ENCODE peak calls at places on chromosomes 11 and 22, in nine cellular contexts. U, A, T, E, R, K, X, P and C are unnamed samples. For H3K27me3 and H3K4me1, the result is how much of the 10 kb centered on the place peaks cover.

GRCh38 chr22:42074153-42074750 is at the start of gene PHETA2:
- DNase-seq in U (peak), A (peak), T (no peak), E (peak), R (peak), K (peak), X (no peak), P (peak), C (no peak)

GRCh38 chr11:70501026-70501901 is 102.9 kb downstream of the CTTN start:
- DNase-seq in U (peak), A (no peak), T (no peak), E (no peak), R (no peak), K (no peak), X (no peak), P (no peak), C (no peak)

GRCh38 chr11:90133560-90134145 is 810 bp upstream of the NAALAD2 start:
- DNase-seq in U (no peak), A (no peak), T (no peak), E (no peak), R (no peak), K (no peak), X (no peak), P (no peak), C (no peak)

GRCh38 chr11:22192642-22193347 is at the start of gene ANO5:
- DNase-seq in U (peak), A (peak), T (peak), E (peak), R (peak), K (no peak), X (peak), P (peak), C (peak)

GRCh38 chr22:31537019-31537535 is 40.7 kb downstream of the SFI1 start:
- DNase-seq in U (no peak), A (no peak), T (no peak), E (peak), R (no peak), K (no peak), X (no peak), P (no peak), C (no peak)

GRCh38 chr11:61011950-61012830 is 40.7 kb downstream of the CD6 start:
- DNase-seq in U (no peak), A (no peak), T (peak), E (no peak), R (no peak), K (no peak), X (no peak), P (no peak), C (no peak)

GRCh38 chr22:48276933-48277867 is 1514.8 kb downstream of the TBC1D22A start:
- DNase-seq in U (no peak), A (no peak), T (no peak), E (no peak), R (no peak), K (no peak), X (no peak), P (no peak), C (peak)

GRCh38 chr11:117146521-117146920 is 2.4 kb downstream of the PAFAH1B2 start:
- DNase-seq in U (no peak), A (peak), T (peak), E (no peak), R (no peak), K (peak), X (no peak), P (no peak), C (no peak)

GRCh38 chr11:133134561-133135173 is 397.6 kb downstream of the OPCML start:
- DNase-seq in U (peak), A (peak), T (peak), E (peak), R (no peak), K (peak), X (peak), P (no peak), C (peak)

GRCh38 chr22:28855355-28856094 is 27.8 kb upstream of the ZNRF3 start:
- DNase-seq in U (no peak), A (peak), T (peak), E (peak), R (no peak), K (peak), X (peak), P (peak), C (peak)

GRCh38 chr11:114447892-114448291 is 8.6 kb downstream of the REXO2 start:
- DNase-seq in U (no peak), A (no peak), T (peak), E (no peak), R (no peak), K (peak), X (no peak), P (no peak), C (no peak)

GRCh38 chr11:8267831-8268529 is 4.3 kb upstream of the LMO1 start:
- DNase-seq in U (no peak), A (peak), T (no peak), E (peak), R (peak), K (no peak), X (no peak), P (peak), C (no peak)

GRCh38 chr22:28172948-28173360 is 253.9 kb upstream of the PITPNB start:
- DNase-seq in U (no peak), A (no peak), T (no peak), E (no peak), R (no peak), K (no peak), X (no peak), P (no peak), C (no peak)

GRCh38 chr11:1564535-1565172 is 7.4 kb downstream of the DUSP8 start:
- DNase-seq in U (peak), A (peak), T (peak), E (peak), R (peak), K (peak), X (peak), P (peak), C (peak)

GRCh38 chr11:17985517-17985916 is 27.3 kb downstream of the SERGEF start:
- DNase-seq in U (no peak), A (no peak), T (peak), E (peak), R (no peak), K (no peak), X (no peak), P (no peak), C (no peak)

GRCh38 chr22:41447435-41448188 is 1.0 kb upstream of the TOB2 start:
- DNase-seq in U (peak), A (peak), T (peak), E (peak), R (peak), K (peak), X (peak), P (peak), C (peak)

GRCh38 chr22:25629613-25630012 is 65.1 kb downstream of the GRK3 start:
- DNase-seq in U (no peak), A (no peak), T (no peak), E (no peak), R (no peak), K (no peak), X (no peak), P (no peak), C (no peak)

GRCh38 chr11:116993599-116993998 is 104.6 kb downstream of the SIK3 start:
- DNase-seq in U (no peak), A (no peak), T (peak), E (no peak), R (no peak), K (peak), X (peak), P (no peak), C (no peak)

GRCh38 chr22:37162221-37163095 is 12.7 kb upstream of the IL2RB start:
- DNase-seq in U (peak), A (no peak), T (no peak), E (no peak), R (no peak), K (no peak), X (no peak), P (no peak), C (no peak)

GRCh38 chr22:35393116-35394010 is 6.6 kb upstream of the MCM5 start:
- DNase-seq in U (no peak), A (peak), T (no peak), E (no peak), R (no peak), K (no peak), X (no peak), P (no peak), C (no peak)

GRCh38 chr11:84817998-84818397 is 809.1 kb downstream of the DLG2 start:
- DNase-seq in U (no peak), A (no peak), T (peak), E (no peak), R (no peak), K (peak), X (no peak), P (no peak), C (no peak)

GRCh38 chr11:32312865-32313403 is 122.4 kb downstream of the WT1 start:
- DNase-seq in U (no peak), A (peak), T (peak), E (peak), R (no peak), K (peak), X (no peak), P (peak), C (peak)

GRCh38 chr11:12864316-12865156 is 144.6 kb upstream of the RASSF10 start:
- DNase-seq in U (no peak), A (peak), T (peak), E (peak), R (peak), K (peak), X (peak), P (no peak), C (no peak)

GRCh38 chr11:35529971-35530495 is 4.6 kb upstream of the PAMR1 start:
- DNase-seq in U (no peak), A (no peak), T (peak), E (no peak), R (no peak), K (peak), X (no peak), P (peak), C (no peak)

GRCh38 chr11:2883717-2884423 is 1.7 kb downstream of the CDKN1C start:
- DNase-seq in U (peak), A (peak), T (no peak), E (peak), R (peak), K (peak), X (no peak), P (no peak), C (no peak)

GRCh38 chr11:23405350-23405937 is 545.2 kb upstream of the CCDC179 start:
- DNase-seq in U (peak), A (no peak), T (no peak), E (no peak), R (no peak), K (no peak), X (no peak), P (no peak), C (no peak)

GRCh38 chr11:45282070-45282469 is 4.1 kb downstream of the SYT13 start:
- DNase-seq in U (no peak), A (no peak), T (no peak), E (peak), R (no peak), K (no peak), X (no peak), P (no peak), C (no peak)

GRCh38 chr11:45278721-45279120 is 7.4 kb downstream of the SYT13 start:
- DNase-seq in U (no peak), A (no peak), T (no peak), E (no peak), R (no peak), K (no peak), X (no peak), P (no peak), C (no peak)

GRCh38 chr11:45275823-45276222 is 10.3 kb downstream of the SYT13 start:
- DNase-seq in U (no peak), A (no peak), T (no peak), E (no peak), R (no peak), K (peak), X (no peak), P (no peak), C (no peak)

GRCh38 chr11:45279645-45280044 is 6.5 kb downstream of the SYT13 start:
- DNase-seq in U (no peak), A (no peak), T (no peak), E (no peak), R (no peak), K (no peak), X (no peak), P (no peak), C (no peak)

DNA sequence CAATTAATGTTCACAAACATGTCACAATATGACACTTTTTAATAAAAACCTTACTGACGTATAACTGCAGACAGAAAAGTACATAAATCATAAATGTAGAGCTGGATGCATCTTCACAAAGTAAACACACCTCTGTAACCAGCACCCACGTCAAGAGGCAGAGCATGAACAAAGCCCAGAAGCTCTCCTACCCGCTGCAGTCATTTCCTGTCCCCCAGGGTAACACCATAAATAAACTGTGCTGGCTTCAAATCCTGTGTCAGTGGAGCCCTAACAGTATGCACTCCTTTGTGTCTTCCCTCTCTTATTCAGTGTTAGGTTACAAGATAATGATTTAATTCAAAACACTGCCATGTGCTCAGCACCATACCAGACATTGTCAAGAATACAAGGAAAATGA is 5.7 kb downstream of the SYT13 start:
- DNase-seq in U (no peak), A (no peak), T (no peak), E (no peak), R (no peak), K (no peak), X (no peak), P (no peak), C (no peak)
- H3K27me3 ChIP-seq in U (under half), A (under half), T (under half), E (under half), R (under half), K (under half), X (under half), P (under half), C (under half)

GRCh38 chr11:47308050-47308823 is 38.3 kb downstream of the MADD start:
- DNase-seq in U (no peak), A (peak), T (no peak), E (no peak), R (no peak), K (no peak), X (peak), P (no peak), C (no peak)
- H3K4me1 ChIP-seq in U (under half), A (under half), T (under half), E (under half), R (under half), K (under half), X (under half), P (under half), C (under half)

GRCh38 chr11:83069441-83070043 is 2.2 kb downstream of the RAB30 start:
- DNase-seq in U (no peak), A (no peak), T (no peak), E (no peak), R (no peak), K (no peak), X (no peak), P (no peak), C (no peak)
- H3K4me3 ChIP-seq in U (peak), A (peak), T (peak), E (no peak), R (peak), K (peak), X (no peak), P (peak), C (peak)

GRCh38 chr11:284081-285020 is 4.6 kb upstream of the PGGHG start:
- DNase-seq in U (peak), A (peak), T (no peak), E (no peak), R (peak), K (no peak), X (no peak), P (peak), C (no peak)

GRCh38 chr11:283405-284080 is 5.3 kb downstream of the NLRP6 start:
- DNase-seq in U (no peak), A (no peak), T (no peak), E (no peak), R (peak), K (no peak), X (no peak), P (no peak), C (no peak)

GRCh38 chr11:282630-283360 is 4.6 kb downstream of the NLRP6 start:
- DNase-seq in U (peak), A (peak), T (no peak), E (no peak), R (peak), K (no peak), X (no peak), P (no peak), C (no peak)

GRCh38 chr11:285894-286220 is 3.1 kb upstream of the PGGHG start:
- DNase-seq in U (no peak), A (no peak), T (no peak), E (no peak), R (peak), K (no peak), X (no peak), P (no peak), C (no peak)

DNA sequence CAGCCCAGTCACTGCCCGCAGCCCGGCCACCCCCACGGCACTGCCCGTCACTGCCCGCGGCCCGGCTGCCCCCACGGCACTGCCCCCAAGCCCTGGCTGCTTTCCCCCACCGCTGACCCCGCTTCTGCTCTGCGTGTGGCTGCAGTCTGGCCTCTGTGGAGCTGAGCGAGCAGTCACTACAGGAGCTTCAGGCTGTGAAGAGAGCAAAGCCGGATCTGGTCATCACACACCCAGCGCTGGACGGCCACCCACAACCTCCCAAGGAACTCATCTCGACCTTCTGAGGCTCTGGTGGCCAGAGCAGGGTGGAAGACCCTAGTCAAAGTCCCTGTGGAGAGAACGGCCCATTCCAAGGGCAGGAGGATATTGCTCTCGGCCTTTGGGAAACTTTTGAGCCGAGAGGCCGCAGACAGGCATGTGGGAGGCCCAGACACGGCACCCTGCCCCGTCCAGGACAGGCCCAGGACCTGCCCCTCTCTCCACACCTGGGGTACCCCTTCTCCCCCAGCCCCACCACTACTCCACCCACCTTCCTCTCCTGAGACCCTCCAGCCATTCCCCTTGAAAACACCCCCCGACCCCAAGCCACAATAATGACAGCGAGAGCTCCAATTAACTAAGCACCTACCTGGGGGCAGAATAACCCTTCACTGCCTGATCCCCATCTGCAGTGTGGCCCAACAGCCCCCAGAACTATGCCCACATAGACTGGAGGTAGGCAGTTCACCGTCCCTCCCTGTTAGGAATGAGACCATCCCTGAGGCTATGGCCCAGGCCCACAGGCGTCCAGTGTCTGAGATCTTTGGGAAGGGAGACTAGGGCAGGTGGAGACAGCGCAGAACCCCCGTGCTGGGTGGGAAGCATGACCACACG is 3.7 kb upstream of the PGGHG start:
- DNase-seq in U (peak), A (peak), T (no peak), E (no peak), R (peak), K (no peak), X (no peak), P (no peak), C (no peak)
- H3K27me3 ChIP-seq in U (half or more), A (under half), T (under half), E (under half), R (under half), K (under half), X (under half), P (under half), C (under half)

GRCh38 chr11:76209671-76209955 is 3.3 kb upstream of the WNT11 start:
- DNase-seq in U (no peak), A (no peak), T (no peak), E (no peak), R (no peak), K (no peak), X (no peak), P (no peak), C (no peak)
- H3K4me1 ChIP-seq in U (half or more), A (under half), T (under half), E (under half), R (half or more), K (under half), X (under half), P (under half), C (under half)

GRCh38 chr22:22020425-22020852 is 37.9 kb upstream of the TOP3B start:
- DNase-seq in U (no peak), A (no peak), T (no peak), E (no peak), R (no peak), K (no peak), X (no peak), P (no peak), C (no peak)
- H3K4me3 ChIP-seq in U (no peak), A (no peak), T (no peak), E (no peak), R (no peak), K (no peak), X (no peak), P (no peak), C (no peak)

DNA sequence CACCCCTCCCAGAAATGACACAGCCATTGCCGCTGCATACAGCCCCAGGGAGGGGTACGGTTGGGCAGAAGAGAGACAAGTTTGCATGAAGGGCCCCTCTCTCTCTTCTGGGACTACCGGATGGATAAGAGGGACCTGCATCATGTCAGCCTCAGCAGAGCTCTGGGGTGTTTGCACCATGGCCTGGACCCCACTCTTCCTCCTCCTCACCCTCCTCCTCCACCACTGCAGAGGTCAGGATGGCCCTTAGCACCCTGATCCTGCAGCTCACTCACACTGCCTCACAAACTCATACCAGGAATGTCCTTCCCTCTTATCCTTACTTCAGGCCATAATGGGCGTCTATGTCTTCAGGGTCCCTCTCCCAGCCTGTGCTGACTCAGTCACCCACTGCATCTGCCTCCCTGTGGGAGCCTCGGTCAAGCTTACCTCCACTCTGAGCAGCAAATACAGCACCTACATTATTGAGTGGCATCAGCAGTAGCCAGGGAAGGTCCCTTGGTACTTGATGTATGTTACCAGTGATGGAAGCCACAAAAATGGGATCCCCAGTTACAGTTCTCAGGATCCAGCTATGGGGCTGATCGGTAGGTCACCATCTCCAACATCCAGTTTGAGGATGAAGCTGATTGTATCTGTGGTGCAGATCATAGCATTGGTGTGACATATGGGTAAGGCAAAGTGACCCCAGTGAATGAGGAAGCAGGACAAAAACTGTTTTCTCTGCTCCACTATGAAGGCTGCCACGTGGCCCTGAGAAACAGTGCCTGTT is 62.2 kb upstream of the VPREB1 start:
- DNase-seq in U (no peak), A (no peak), T (no peak), E (no peak), R (no peak), K (no peak), X (no peak), P (no peak), C (no peak)
- H3K27me3 ChIP-seq in U (half or more), A (half or more), T (under half), E (half or more), R (under half), K (under half), X (under half), P (under half), C (under half)